ENCODE peak calls at places on chromosomes 4 and X, in four cellular contexts. L, B, Y and C are unnamed samples. For H3K27me3, the result is how much of the 10 kb centered on the place peaks cover.

GRCh38 chrX:131306602-131307001 is 17.5 kb upstream of the IGSF1 start:
- DNase-seq in L (no peak), B (no peak), Y (no peak), C (no peak)

GRCh38 chr4:67020079-67020807 is 525.1 kb downstream of the CENPC start:
- DNase-seq in B (no peak), L (no peak), Y (no peak), C (no peak)

GRCh38 chr4:123746981-123747380 is 350.4 kb downstream of the SPRY1 start:
- DNase-seq in L (no peak), B (no peak), Y (no peak), C (no peak)

GRCh38 chr4:29199025-29199424 is 1521.1 kb upstream of the PCDH7 start:
- DNase-seq in Y (no peak), L (no peak), B (no peak), C (no peak)

GRCh38 chrX:38768079-38768478 is 33.2 kb upstream of the MID1IP1 start:
- DNase-seq in L (peak), Y (no peak), B (no peak), C (no peak)

GRCh38 chr4:128161138-128161537 is 100.0 kb downstream of the LARP1B start:
- DNase-seq in Y (no peak), L (no peak), B (no peak), C (no peak)

GRCh38 chr4:116829187-116829586 is 256.2 kb downstream of the TRAM1L1 start:
- DNase-seq in Y (no peak), L (no peak), B (no peak), C (no peak)

GRCh38 chr4:114464873-114465272 is 133.7 kb upstream of the UGT8 start:
- DNase-seq in B (no peak), L (peak), Y (no peak), C (no peak)

GRCh38 chr4:137253949-137254348 is 278.3 kb downstream of the PCDH18 start:
- DNase-seq in L (peak), B (no peak), Y (no peak), C (no peak)

GRCh38 chr4:83019794-83020497 is 9.3 kb upstream of the LIN54 start:
- DNase-seq in Y (no peak), B (no peak), L (no peak), C (no peak)

GRCh38 chr4:56040842-56041241 is 92.1 kb downstream of the CEP135 start:
- DNase-seq in B (no peak), Y (no peak), L (no peak), C (no peak)

GRCh38 chr4:118351851-118352827 is 664 bp downstream of the PRSS12 start:
- DNase-seq in L (peak), B (no peak), Y (peak), C (peak)

GRCh38 chr4:18689308-18689915 is 667.9 kb upstream of the LCORL start:
- DNase-seq in Y (no peak), L (peak), B (no peak), C (peak)

GRCh38 chrX:118459494-118459893 is 36.1 kb upstream of the DOCK11 start:
- DNase-seq in L (peak), B (no peak), Y (no peak), C (no peak)

GRCh38 chrX:10090319-10090718 is 66.5 kb upstream of the CLCN4 start:
- DNase-seq in Y (no peak), L (no peak), B (no peak), C (no peak)

GRCh38 chr4:78592104-78592783 is 40.7 kb downstream of the ANXA3 start:
- DNase-seq in B (no peak), Y (no peak), L (peak), C (no peak)

GRCh38 chrX:100663651-100664050 is 19.7 kb downstream of the SRPX2 start:
- DNase-seq in Y (no peak), B (no peak), L (no peak), C (no peak)

GRCh38 chr4:129821963-129822362 is 726.0 kb downstream of the C4orf33 start:
- DNase-seq in Y (no peak), L (no peak), B (no peak), C (no peak)

GRCh38 chr4:172809319-172809718 is 359.3 kb upstream of the GALNT7 start:
- DNase-seq in B (no peak), L (no peak), Y (no peak), C (no peak)

GRCh38 chr4:174746710-174747109 is 82.3 kb downstream of the GLRA3 start:
- DNase-seq in B (no peak), Y (no peak), L (no peak), C (no peak)

GRCh38 chr4:1325176-1325480 is 21.9 kb upstream of the UVSSA start:
- DNase-seq in L (no peak), Y (no peak), B (no peak), C (no peak)

GRCh38 chrX:129700536-129700935 is 38.2 kb upstream of the XPNPEP2 start:
- DNase-seq in Y (no peak), L (no peak), B (no peak), C (no peak)

GRCh38 chr4:72525938-72526337 is 43.1 kb downstream of the ADAMTS3 start:
- DNase-seq in B (peak), L (peak), Y (no peak), C (peak)

GRCh38 chr4:86156526-86156925 is 203.3 kb downstream of the MAPK10 start:
- DNase-seq in B (no peak), Y (no peak), L (no peak), C (no peak)

GRCh38 chr4:56271121-56271520 is 116.2 kb downstream of the AASDH start:
- DNase-seq in L (no peak), Y (no peak), B (no peak), C (no peak)

GRCh38 chr4:105895324-105895608 is at the start of gene NPNT:
- DNase-seq in B (no peak), Y (no peak), L (no peak), C (peak)

GRCh38 chr4:15659768-15660394 is 4.7 kb upstream of the FBXL5 start:
- DNase-seq in Y (no peak), B (no peak), L (peak), C (no peak)

GRCh38 chr4:17773125-17773698 is 8.2 kb downstream of the FAM184B start:
- DNase-seq in Y (no peak), B (no peak), L (no peak), C (no peak)

GRCh38 chrX:151151668-151152267 is 24.6 kb upstream of the GPR50 start:
- DNase-seq in Y (peak), L (peak), B (no peak), C (no peak)

DNA sequence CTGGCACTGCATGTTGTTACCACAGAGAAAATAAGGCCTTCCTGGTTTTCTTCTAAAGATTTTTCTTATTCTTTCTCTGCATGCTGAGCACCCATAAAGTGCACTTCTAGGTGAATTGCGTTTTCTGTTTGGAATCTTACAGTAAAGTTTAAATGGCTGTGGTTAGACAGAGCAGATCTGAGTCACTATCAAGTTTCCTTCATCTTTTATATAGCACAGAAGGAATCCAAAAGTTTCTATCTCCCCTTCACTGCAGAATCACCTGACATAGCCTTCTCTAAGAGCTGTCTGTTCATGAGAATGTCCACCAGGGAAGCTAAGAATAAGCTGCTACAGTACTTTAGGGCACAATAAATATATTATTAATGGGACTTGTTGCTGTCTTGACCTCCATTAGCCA is 455.5 kb upstream of the FAM241A start:
- DNase-seq in Y (no peak), B (no peak), L (peak), C (no peak)
- H3K27me3 ChIP-seq in Y (under half), B (under half), L (under half), C (under half)

GRCh38 chr4:110623710-110624015 is 786 bp upstream of the PITX2 start:
- DNase-seq in Y (no peak), B (no peak), L (no peak), C (no peak)
- H3K27me3 ChIP-seq in Y (half or more), B (half or more), L (under half), C (under half)

DNA sequence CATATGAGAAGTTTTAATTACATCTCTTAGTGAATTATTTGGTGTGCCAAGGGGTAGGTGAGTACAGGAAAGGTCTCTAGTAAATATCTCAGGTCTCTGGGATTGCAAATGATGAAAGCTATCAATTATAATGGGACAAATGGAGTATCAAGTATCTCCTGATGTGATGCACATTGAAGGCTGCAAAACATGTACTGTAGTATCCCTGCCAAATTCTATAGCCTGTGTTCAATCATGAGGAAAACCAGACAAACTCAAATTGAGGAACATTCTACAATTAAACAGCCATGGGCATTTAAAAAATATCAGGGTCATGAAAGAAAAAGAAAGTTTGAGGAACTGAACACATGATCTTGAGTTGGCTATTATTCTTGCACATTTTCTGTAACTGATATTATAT is 665.4 kb upstream of the PABPC4L start:
- DNase-seq in L (no peak), B (no peak), Y (no peak), C (no peak)
- H3K27me3 ChIP-seq in L (under half), B (under half), Y (under half), C (under half)

GRCh38 chr4:141223418-141223817 is 2.7 kb downstream of the ZNF330 start:
- DNase-seq in L (no peak), Y (no peak), B (no peak), C (no peak)
- H3K27me3 ChIP-seq in L (under half), Y (under half), B (under half), C (under half)

GRCh38 chr4:37549003-37549402 is 137.2 kb downstream of the RELL1 start:
- DNase-seq in L (peak), Y (no peak), B (no peak), C (peak)
- H3K27me3 ChIP-seq in L (under half), Y (under half), B (under half), C (under half)

DNA sequence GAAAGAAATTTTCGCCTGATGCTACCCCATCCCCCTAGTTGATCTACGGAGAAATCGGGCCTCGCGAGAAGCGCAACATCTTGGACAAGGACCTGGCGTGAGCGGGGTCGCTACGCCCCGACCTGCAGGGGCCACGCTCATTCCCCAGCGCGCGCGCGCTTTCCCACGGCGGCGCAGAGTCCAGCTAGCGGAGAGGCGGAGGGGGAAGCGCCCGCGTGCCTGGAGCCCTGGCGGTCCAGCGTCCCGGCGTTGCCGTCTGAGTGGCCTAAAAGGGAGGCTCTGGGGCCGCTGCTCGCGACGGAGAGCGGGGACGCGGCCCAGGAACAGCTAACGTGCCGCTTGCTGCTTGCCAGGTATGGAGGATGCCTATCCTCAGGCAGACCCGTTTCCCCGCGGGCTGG is 6.0 kb upstream of the SOX3 start:
- DNase-seq in Y (no peak), B (no peak), L (no peak), C (no peak)
- H3K27me3 ChIP-seq in Y (under half), B (half or more), L (under half), C (under half)

DNA sequence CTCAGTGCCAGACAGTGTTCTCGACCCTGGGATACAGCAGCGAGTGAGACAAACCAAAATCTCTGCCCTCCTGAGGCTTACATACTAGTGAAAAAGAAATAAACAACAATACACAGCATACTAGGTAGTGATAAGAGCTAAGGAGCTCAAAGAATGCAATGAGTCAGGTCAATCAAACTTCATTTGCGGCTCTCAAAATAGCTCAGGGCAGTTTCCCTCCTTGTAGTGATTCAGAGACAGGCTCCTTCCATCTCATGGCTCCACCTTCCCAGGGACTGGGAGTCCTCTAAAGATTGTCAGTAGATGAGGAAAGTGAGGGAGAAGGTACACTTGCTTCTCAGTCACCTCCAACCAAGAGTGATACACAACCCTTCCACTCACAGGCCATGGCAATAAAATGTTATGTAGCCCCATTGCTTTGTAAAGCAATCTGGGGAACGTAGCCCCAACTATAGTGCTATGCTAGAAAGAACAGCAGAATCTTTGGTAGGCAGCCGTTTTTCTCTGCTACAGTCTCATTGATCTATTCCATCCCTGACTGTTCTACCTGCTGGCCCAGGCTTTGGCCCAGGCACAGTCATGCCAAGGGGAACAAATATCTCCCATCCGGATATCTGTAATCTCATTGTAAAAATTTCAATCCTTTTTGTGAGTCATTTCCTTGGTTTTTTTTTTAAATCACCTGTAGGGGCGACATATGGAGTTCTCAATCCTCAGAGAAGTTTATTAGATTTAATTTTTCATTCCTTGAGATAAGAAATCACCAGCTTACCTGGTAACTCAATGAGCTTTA is 183.1 kb upstream of the S100G start:
- DNase-seq in B (no peak), Y (no peak), L (peak), C (no peak)
- H3K27me3 ChIP-seq in B (under half), Y (under half), L (under half), C (under half)

DNA sequence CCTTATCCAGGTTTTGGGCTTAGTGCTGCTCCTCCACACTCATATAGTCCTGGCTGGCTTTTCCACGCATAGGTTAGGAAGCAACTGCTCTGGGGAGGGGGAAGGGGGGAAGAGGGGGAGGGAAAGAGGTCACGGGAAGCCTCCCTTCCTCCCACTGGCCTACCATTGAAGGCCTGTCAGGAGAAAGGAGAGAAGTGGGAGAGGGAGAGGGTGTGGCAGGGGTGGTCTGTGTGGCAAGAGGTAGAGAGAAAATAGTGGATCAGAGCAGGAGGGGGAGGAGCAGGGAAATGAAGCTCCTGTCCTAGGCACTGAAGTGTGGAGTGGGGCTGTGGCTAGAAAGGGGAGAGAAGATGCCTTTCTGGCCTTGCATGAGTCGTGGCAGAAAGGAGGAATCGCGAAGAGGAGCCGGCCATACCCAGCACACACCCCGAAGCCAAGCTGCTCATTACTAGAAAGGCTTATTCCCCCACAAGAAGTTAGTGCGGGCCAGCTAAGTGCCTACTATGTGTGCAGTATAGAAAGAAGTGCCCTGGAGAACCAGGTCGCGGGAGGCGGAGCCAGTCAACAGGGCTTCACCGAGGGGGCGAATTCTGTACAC is 1.1 kb upstream of the TMEM164 start:
- DNase-seq in B (no peak), Y (no peak), L (no peak), C (no peak)
- H3K27me3 ChIP-seq in B (under half), Y (under half), L (under half), C (under half)

DNA sequence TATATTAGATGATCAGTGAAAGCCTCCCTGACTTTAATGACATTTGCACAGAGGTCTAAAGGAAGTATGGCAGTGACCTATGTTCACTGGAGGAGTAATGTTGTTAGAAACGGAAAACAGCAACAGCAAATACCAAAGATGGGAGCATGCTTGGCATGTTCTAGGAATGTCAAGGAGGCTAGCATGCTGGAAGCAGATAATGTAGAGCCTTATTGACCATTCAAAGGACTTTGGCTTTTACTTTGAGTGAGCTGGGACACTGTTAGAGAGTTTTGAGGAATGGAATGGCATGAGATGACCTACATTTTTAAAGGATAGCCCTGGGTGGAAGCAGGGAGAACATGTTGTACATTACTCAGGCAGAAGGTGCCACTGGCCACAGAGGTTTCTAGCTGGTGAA is 6.0 kb downstream of the RPA4 start:
- DNase-seq in L (no peak), B (no peak), Y (no peak), C (no peak)
- H3K27me3 ChIP-seq in L (under half), B (under half), Y (under half), C (under half)

GRCh38 chr4:7226993-7227392 is 34.7 kb downstream of the SORCS2 start:
- DNase-seq in L (no peak), Y (no peak), B (no peak), C (no peak)
- H3K27me3 ChIP-seq in L (under half), Y (under half), B (under half), C (under half)